ENCODE peak calls at places on chromosomes 3 and 15, in seven cellular contexts. U is foreskin fibroblast, F is adrenal gland, I is Panc1, Y is ovary, N is psoas muscle, T is HCT116. O is an unnamed sample.

GRCh38 chr3:185982632-185983031 is 44.8 kb upstream of the TRA2B start:
- DNase-seq in U (no peak), F (no peak), I (no peak), Y (no peak), N (no peak), T (no peak), O (no peak)

GRCh38 chr15:79035111-79035601 is 55.4 kb downstream of the RASGRF1 start:
- DNase-seq in U (peak; percentile 28), F (no peak), I (no peak), Y (no peak), N (no peak), T (no peak), O (no peak)

GRCh38 chr3:160616721-160617120 is 51.4 kb upstream of the KPNA4 start:
- DNase-seq in U (peak; percentile 73), F (peak; percentile 13), I (no peak), Y (no peak), N (no peak), T (no peak), O (peak; percentile 52)

GRCh38 chr3:184682671-184683070 is 29.2 kb downstream of the MAGEF1 start:
- DNase-seq in U (no peak), F (no peak), I (no peak), Y (no peak), N (no peak), T (no peak), O (no peak)

GRCh38 chr3:197516517-197516889 is 39.3 kb downstream of the BDH1 start:
- DNase-seq in U (peak; percentile 87), F (no peak), I (peak; percentile 67), Y (no peak), N (no peak), T (peak; percentile 83), O (peak; percentile 84)

GRCh38 chr3:46110701-46111493 is 83.6 kb upstream of the XCR1 start:
- DNase-seq in U (peak; percentile 85), F (peak; percentile 50), I (no peak), Y (no peak), N (no peak), T (peak; percentile 61), O (peak; percentile 75)

GRCh38 chr3:171077261-171077660 is 50.7 kb upstream of the SLC2A2 start:
- DNase-seq in U (no peak), F (no peak), I (no peak), Y (no peak), N (no peak), T (no peak), O (no peak)

GRCh38 chr3:154758109-154758868 is 321.8 kb upstream of the MME start:
- DNase-seq in U (peak; percentile 64), F (no peak), I (no peak), Y (no peak), N (no peak), T (no peak), O (peak; percentile 62)

DNA sequence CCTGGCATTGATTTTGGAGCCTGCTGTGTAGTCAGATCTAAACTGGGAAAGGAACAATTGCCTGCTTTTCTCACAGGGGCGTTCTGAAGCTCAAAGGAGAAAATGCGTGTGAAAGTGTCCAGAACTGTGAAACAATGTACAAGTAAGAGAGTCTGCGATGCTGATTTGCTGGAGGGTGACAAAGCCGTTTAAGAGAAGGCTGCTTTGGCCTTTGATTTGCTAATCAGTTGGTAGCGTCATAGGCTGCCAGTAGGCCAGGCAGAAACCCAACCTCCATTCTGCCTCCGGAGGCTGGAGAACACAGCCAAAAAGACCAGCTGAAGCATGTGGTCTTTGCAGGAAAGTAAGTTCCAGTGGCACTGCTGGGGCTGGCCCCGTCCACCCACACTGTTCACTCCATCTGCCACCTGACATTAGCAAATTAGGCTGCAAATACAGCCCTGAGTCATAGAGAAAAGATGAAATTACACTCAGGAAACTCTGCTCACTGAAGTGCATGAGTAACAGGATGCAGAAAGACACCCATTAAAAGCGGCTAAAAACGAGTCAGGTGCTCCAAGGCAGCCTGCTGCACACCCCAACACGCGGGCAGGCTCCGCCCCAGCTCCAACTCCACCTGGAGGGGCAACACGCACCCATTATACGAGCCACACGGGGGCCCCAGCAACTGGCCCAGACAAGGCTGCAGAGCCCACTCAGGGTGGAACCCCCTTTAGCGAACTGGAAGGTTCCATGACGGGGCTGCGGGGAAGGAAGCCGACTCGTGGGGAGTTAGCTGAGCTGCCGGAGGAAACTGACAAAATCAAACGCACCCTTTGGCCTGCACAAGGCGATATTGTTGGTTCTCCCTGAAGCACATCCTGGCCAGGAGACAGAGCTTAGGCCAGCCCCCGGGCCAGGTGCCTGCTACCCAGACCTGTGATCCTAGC is 31.6 kb downstream of the ZDHHC19 start:
- DNase-seq in U (peak; percentile 81), F (no peak), I (no peak), Y (no peak), N (peak; percentile 47), T (no peak), O (peak; percentile 49)
- H3K4me3 ChIP-seq in U (no peak overlapping the region), F (no peak overlapping the region), I (no peak overlapping the region), Y (no peak overlapping the region), N (peak overlapping the region; percentile 35), T (no peak overlapping the region), O (no peak overlapping the region)

GRCh38 chr15:92523176-92523575 is 129.5 kb downstream of the ST8SIA2 start:
- DNase-seq in U (no peak), F (no peak), I (no peak), Y (no peak), N (no peak), T (no peak), O (no peak)

GRCh38 chr15:92519709-92520108 is 126.0 kb downstream of the ST8SIA2 start:
- DNase-seq in U (no peak), F (no peak), I (no peak), Y (no peak), N (no peak), T (no peak), O (peak; percentile 18)

GRCh38 chr15:92520914-92521623 is 127.4 kb downstream of the ST8SIA2 start:
- DNase-seq in U (no peak), F (no peak), I (no peak), Y (no peak), N (no peak), T (no peak), O (no peak)

GRCh38 chr15:92524161-92524560 is 130.5 kb downstream of the ST8SIA2 start:
- DNase-seq in U (no peak), F (no peak), I (no peak), Y (no peak), N (no peak), T (no peak), O (no peak)

GRCh38 chr15:92521624-92522008 is 127.9 kb downstream of the ST8SIA2 start:
- DNase-seq in U (peak; percentile 2), F (peak; percentile 76), I (peak; percentile 47), Y (peak; percentile 92), N (peak; percentile 67), T (peak; percentile 46), O (peak; percentile 85)
- TF ChIP-seq CTCF in U (peak; percentile 74), F (peak; percentile 77), I (peak; percentile 81), Y (peak; percentile 96), N (peak; percentile 87), T (peak; percentile 53), O (peak; percentile 89)

GRCh38 chr15:59685737-59686297 is 3.3 kb downstream of the BNIP2 start:
- DNase-seq in U (peak; percentile 82), F (no peak), I (no peak), Y (no peak), N (no peak), T (no peak), O (peak; percentile 60)
- H3K4me3 ChIP-seq in U (peak overlapping the region; percentile 9), F (no peak overlapping the region), I (no peak overlapping the region), Y (no peak overlapping the region), N (peak overlapping the region; percentile 13), T (no peak overlapping the region), O (no peak overlapping the region)

GRCh38 chr3:98705694-98706093 is 57.4 kb upstream of the ST3GAL6 start:
- DNase-seq in U (peak; percentile 31), F (no peak), I (no peak), Y (no peak), N (no peak), T (no peak), O (no peak)
- TF ChIP-seq CTCF in U (peak; percentile 5), F (no peak), I (peak; percentile 10), Y (no peak), N (no peak), T (peak; percentile 19), O (peak; percentile 5)

GRCh38 chr15:74780523-74780982 is 1.3 kb upstream of the CSK start:
- DNase-seq in U (no peak), F (no peak), I (no peak), Y (no peak), N (no peak), T (no peak), O (no peak)
- H3K4me3 ChIP-seq in U (no peak overlapping the region), F (no peak overlapping the region), I (no peak overlapping the region), Y (no peak overlapping the region), N (peak overlapping the region; percentile 86), T (no peak overlapping the region), O (no peak overlapping the region)

DNA sequence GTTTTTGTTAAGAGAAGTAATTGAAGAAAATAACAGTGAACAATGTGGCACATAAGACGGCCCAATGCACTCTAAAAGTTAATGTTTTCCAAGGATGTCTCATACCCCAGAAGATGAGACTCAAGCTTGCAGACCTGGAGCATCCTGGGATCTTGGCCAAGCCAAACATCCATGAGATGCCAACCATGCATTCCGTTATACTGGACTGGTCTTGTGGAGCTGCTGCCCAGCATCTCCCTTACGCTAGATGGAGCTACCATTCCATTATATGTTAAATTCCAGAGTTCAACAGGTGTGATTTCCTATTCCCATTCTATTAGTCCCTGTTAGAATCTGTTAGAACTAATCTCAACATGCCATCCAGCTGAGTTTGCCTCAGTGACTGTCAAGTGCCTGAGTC is 181.8 kb downstream of the PDCD6IP start:
- DNase-seq in U (peak; percentile 87), F (peak; percentile 29), I (peak; percentile 50), Y (no peak), N (no peak), T (peak; percentile 8), O (peak; percentile 84)
- TF ChIP-seq CTCF in U (peak; percentile 49), F (peak; percentile 45), I (peak; percentile 71), Y (no peak), N (peak; percentile 16), T (peak; percentile 13), O (peak; percentile 85)

GRCh38 chr15:98548172-98548971 is 100.0 kb upstream of the IGF1R start:
- DNase-seq in U (peak; percentile 88), F (peak; percentile 65), I (peak; percentile 22), Y (peak; percentile 78), N (peak; percentile 74), T (no peak), O (peak; percentile 40)
- H3K4me3 ChIP-seq in U (peak overlapping the region; percentile 73), F (peak overlapping the region; percentile 54), I (peak overlapping the region; percentile 61), Y (peak overlapping the region; percentile 52), N (peak overlapping the region; percentile 74), T (no peak overlapping the region), O (peak overlapping the region; percentile 59)

O was measured in AG10803.